ENCODE peak calls at places on chromosome 2, in nine cellular contexts. M is body of pancreas, J is OCI-LY7, N is GM12865, S is stomach, U is fibroblast of mammary gland, B is iPS DF 6.9, P is vagina, D is fibroblast of lung. E is an unnamed sample.

GRCh38 chr2:153163055-153163454 is 315.5 kb downstream of the RPRM start:
- DNase-seq in M (peak; percentile 42), J (peak; percentile 15), N (peak; percentile 54), S (no peak), U (peak; percentile 28), B (peak; percentile 60), P (no peak), D (peak; percentile 16), E (no peak)

GRCh38 chr2:1858733-1859132 is 114.4 kb upstream of the PXDN start:
- DNase-seq in M (no peak), J (no peak), N (no peak), S (no peak), U (no peak), B (no peak), P (no peak), D (no peak), E (no peak)

GRCh38 chr2:221435161-221435560 is 136.9 kb downstream of the EPHA4 start:
- DNase-seq in M (no peak), J (no peak), N (no peak), S (no peak), U (no peak), B (no peak), P (no peak), D (no peak), E (no peak)

GRCh38 chr2:237540823-237541222 is 25.6 kb upstream of the PRLH start:
- DNase-seq in M (peak; percentile 9), J (no peak), N (peak; percentile 61), S (peak; percentile 82), U (peak; percentile 81), B (no peak), P (no peak), D (peak; percentile 49), E (no peak)

GRCh38 chr2:151808258-151809072 is 19.8 kb downstream of the ARL5A start:
- DNase-seq in M (no peak), J (peak; percentile 38), N (no peak), S (no peak), U (peak; percentile 47), B (no peak), P (no peak), D (no peak), E (no peak)

GRCh38 chr2:204110250-204111183 is 174.0 kb downstream of the ICOS start:
- DNase-seq in M (peak; percentile 8), J (peak; percentile 50), N (peak; percentile 80), S (peak; percentile 38), U (peak; percentile 57), B (no peak), P (no peak), D (peak; percentile 6), E (no peak)

GRCh38 chr2:79040967-79041582 is 15.6 kb downstream of the REG3G start:
- DNase-seq in M (peak; percentile 48), J (peak; percentile 37), N (no peak), S (no peak), U (peak; percentile 0), B (peak; percentile 25), P (no peak), D (no peak), E (no peak)

GRCh38 chr2:103153580-103153979 is 391.7 kb downstream of the TMEM182 start:
- DNase-seq in M (no peak), J (no peak), N (no peak), S (no peak), U (no peak), B (no peak), P (no peak), D (peak; percentile 20), E (no peak)

GRCh38 chr2:239930871-239931771 is 94.0 kb downstream of the NDUFA10 start:
- DNase-seq in M (no peak), J (no peak), N (no peak), S (peak; percentile 20), U (no peak), B (no peak), P (no peak), D (no peak), E (peak; percentile 41)

GRCh38 chr2:172233947-172234715 is 131.4 kb upstream of the DLX2 start:
- DNase-seq in M (no peak), J (no peak), N (no peak), S (no peak), U (no peak), B (no peak), P (no peak), D (no peak), E (no peak)

GRCh38 chr2:4091013-4091412 is 387.6 kb downstream of the DCDC2C start:
- DNase-seq in M (no peak), J (no peak), N (no peak), S (no peak), U (no peak), B (no peak), P (no peak), D (no peak), E (no peak)

GRCh38 chr2:163646659-163647058 is 89.1 kb downstream of the FIGN start:
- DNase-seq in M (no peak), J (no peak), N (no peak), S (no peak), U (no peak), B (no peak), P (no peak), D (no peak), E (no peak)

GRCh38 chr2:199659207-199659606 is 191.8 kb downstream of the FTCDNL1 start:
- DNase-seq in M (no peak), J (no peak), N (no peak), S (no peak), U (peak; percentile 28), B (peak; percentile 35), P (no peak), D (peak; percentile 56), E (peak; percentile 34)

GRCh38 chr2:886072-887022 is 64.3 kb upstream of the SNTG2 start:
- DNase-seq in M (no peak), J (no peak), N (no peak), S (no peak), U (no peak), B (no peak), P (peak; percentile 37), D (no peak), E (no peak)

GRCh38 chr2:85132834-85133637 is at the start of gene TCF7L1:
- DNase-seq in M (peak; percentile 77), J (no peak), N (peak; percentile 27), S (peak; percentile 55), U (peak; percentile 65), B (peak; percentile 61), P (peak; percentile 93), D (peak; percentile 91), E (peak; percentile 91)

GRCh38 chr2:85134255-85135065 is 1.3 kb downstream of the TCF7L1 start:
- DNase-seq in M (peak; percentile 23), J (no peak), N (no peak), S (no peak), U (peak; percentile 26), B (no peak), P (no peak), D (peak; percentile 56), E (peak; percentile 56)

GRCh38 chr2:85137131-85137530 is 3.9 kb downstream of the TCF7L1 start:
- DNase-seq in M (no peak), J (no peak), N (no peak), S (no peak), U (no peak), B (no peak), P (no peak), D (no peak), E (no peak)

GRCh38 chr2:85133751-85134254 is 611 bp downstream of the TCF7L1 start:
- DNase-seq in M (peak; percentile 28), J (no peak), N (peak; percentile 18), S (peak; percentile 33), U (peak; percentile 30), B (no peak), P (no peak), D (peak; percentile 42), E (peak; percentile 84)

GRCh38 chr2:85135066-85135914 is 2.1 kb downstream of the TCF7L1 start:
- DNase-seq in M (no peak), J (no peak), N (no peak), S (no peak), U (no peak), B (peak; percentile 90), P (no peak), D (no peak), E (no peak)
- H3K4me3 ChIP-seq in M (no peak overlapping the region), J (no peak overlapping the region), N (no peak overlapping the region), S (peak overlapping the region; percentile 66), U (peak overlapping the region; percentile 59), B (peak overlapping the region; percentile 95), P (peak overlapping the region; percentile 95), D (peak overlapping the region; percentile 70), E (peak overlapping the region; percentile 82)

DNA sequence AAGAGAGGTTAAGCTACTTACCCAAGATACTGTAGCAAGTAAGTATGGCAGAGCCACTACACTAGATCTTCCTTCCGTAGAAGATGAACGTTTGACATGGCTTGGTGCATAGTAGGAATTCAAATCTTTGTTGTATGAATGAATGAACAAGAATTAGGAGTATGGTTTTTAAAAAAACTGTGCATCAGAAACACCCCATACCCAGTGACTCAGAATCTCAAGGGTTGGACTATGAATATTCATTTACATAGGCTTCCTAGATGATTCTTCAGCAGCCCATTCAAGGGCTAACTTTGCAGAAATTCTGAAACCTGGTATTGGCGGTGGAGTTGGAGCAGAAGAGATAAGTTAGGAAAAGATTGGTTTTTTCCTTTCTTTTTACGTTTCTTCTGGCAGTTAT is 5.4 kb downstream of the ACTR3 start:
- DNase-seq in M (no peak), J (no peak), N (no peak), S (no peak), U (peak; percentile 24), B (no peak), P (no peak), D (peak; percentile 48), E (no peak)
- H3K4me3 ChIP-seq in M (no peak overlapping the region), J (peak overlapping the region; percentile 82), N (peak overlapping the region; percentile 98), S (no peak overlapping the region), U (no peak overlapping the region), B (no peak overlapping the region), P (no peak overlapping the region), D (no peak overlapping the region), E (no peak overlapping the region)

DNA sequence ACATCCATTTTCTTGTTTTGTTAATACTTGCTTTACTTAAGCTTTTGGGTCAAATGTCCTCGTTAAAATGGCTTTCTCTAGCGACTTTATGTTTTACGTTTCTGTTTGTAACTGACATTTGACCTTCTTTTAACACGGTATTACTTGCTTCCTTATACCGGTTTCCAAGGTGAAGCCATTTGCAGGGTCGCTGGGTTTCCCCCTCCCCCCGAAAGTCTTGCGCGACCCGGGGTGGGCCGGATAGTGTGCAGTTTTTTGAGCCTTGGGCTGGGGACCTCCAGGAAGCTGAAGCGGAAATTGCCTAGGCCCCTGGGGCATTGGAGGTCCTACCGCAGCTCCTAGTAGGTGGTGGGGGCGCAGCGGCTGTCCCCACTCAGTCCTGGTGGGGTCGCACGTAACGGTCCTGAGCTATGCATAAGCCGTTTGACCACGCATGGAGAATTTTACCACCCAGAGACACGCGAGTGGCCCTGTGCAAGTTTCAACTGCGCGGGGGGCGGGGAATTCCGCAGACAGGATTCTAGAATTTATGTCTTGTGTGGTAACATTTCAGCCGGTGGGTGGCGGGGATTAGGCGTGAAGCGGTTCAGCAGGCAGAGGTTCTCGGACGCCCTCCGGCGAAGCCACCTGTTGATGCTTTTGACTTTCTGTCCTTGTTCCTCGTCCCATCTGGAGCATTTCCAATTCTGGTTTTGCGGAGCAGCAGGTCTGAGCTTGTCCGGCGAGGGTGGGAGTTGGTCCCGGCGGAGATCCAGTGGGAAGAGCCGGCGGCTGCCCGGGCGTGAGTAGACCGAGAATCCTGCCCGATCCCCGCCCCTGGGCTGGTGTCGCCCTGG is 2.4 kb downstream of the CFLAR start:
- DNase-seq in M (peak; percentile 91), J (peak; percentile 91), N (peak; percentile 97), S (peak; percentile 84), U (peak; percentile 74), B (no peak), P (no peak), D (peak; percentile 82), E (peak; percentile 92)
- H3K4me3 ChIP-seq in M (peak overlapping the region; percentile 51), J (peak overlapping the region; percentile 81), N (peak overlapping the region; percentile 88), S (peak overlapping the region; percentile 88), U (peak overlapping the region; percentile 78), B (peak overlapping the region; percentile 40), P (peak overlapping the region; percentile 69), D (peak overlapping the region; percentile 78), E (peak overlapping the region; percentile 71)

GRCh38 chr2:44942304-44943030 is 965 bp downstream of the SIX3 start:
- DNase-seq in M (no peak), J (no peak), N (no peak), S (no peak), U (no peak), B (no peak), P (no peak), D (no peak), E (no peak)
- H3K4me3 ChIP-seq in M (no peak overlapping the region), J (no peak overlapping the region), N (no peak overlapping the region), S (peak overlapping the region; percentile 34), U (no peak overlapping the region), B (no peak overlapping the region), P (peak overlapping the region; percentile 34), D (no peak overlapping the region), E (peak overlapping the region; percentile 0)